ENCODE peak calls at places on chromosomes 3 and 15, in six cellular contexts. L, D, O, P, B and A are unnamed samples.

GRCh38 chr15:41935566-41936020 is 36.8 kb downstream of the EHD4 start:
- DNase-seq in L (no peak), D (no peak), O (no peak), P (no peak), B (no peak), A (no peak)

GRCh38 chr3:94176886-94177285 is 114.0 kb downstream of the NSUN3 start:
- DNase-seq in L (no peak), D (no peak), O (peak), P (no peak), B (peak), A (no peak)

GRCh38 chr3:170801597-170801996 is 68.4 kb downstream of the RPL22L1 start:
- DNase-seq in L (no peak), D (no peak), O (no peak), P (no peak), B (no peak), A (no peak)

GRCh38 chr3:184222521-184222920 is 6.9 kb upstream of the VWA5B2 start:
- DNase-seq in L (no peak), D (no peak), O (no peak), P (no peak), B (no peak), A (no peak)

GRCh38 chr3:126356373-126357298 is 572 bp downstream of the KLF15 start:
- DNase-seq in L (peak), D (no peak), O (peak), P (no peak), B (no peak), A (peak)

GRCh38 chr3:165820685-165821123 is 16.5 kb downstream of the BCHE start:
- DNase-seq in L (no peak), D (peak), O (no peak), P (no peak), B (no peak), A (no peak)

GRCh38 chr3:56693750-56694149 is 10.7 kb upstream of the TASOR start:
- DNase-seq in L (no peak), D (no peak), O (peak), P (no peak), B (no peak), A (no peak)

GRCh38 chr3:36730965-36731364 is 33.4 kb downstream of the DCLK3 start:
- DNase-seq in L (no peak), D (no peak), O (no peak), P (no peak), B (no peak), A (no peak)

GRCh38 chr15:89112341-89112971 is 24.2 kb downstream of the ABHD2 start:
- DNase-seq in L (no peak), D (peak), O (peak), P (no peak), B (peak), A (no peak)

GRCh38 chr3:152296990-152297389 is 28.3 kb downstream of the MBNL1 start:
- DNase-seq in L (no peak), D (peak), O (no peak), P (no peak), B (no peak), A (no peak)

GRCh38 chr3:195352895-195353488 is 82.0 kb upstream of the XXYLT1 start:
- DNase-seq in L (no peak), D (peak), O (no peak), P (no peak), B (peak), A (no peak)

GRCh38 chr3:161284989-161285388 is 63.9 kb downstream of the NMD3 start:
- DNase-seq in L (no peak), D (no peak), O (no peak), P (no peak), B (peak), A (no peak)

GRCh38 chr15:92645051-92645631 is 10.4 kb downstream of the FAM174B start:
- DNase-seq in L (no peak), D (peak), O (no peak), P (no peak), B (no peak), A (no peak)

GRCh38 chr3:179179979-179180758 is 32.0 kb downstream of the PIK3CA start:
- DNase-seq in L (no peak), D (peak), O (no peak), P (no peak), B (peak), A (no peak)

GRCh38 chr3:195271116-195271858 is at the start of gene XXYLT1:
- DNase-seq in L (peak), D (peak), O (peak), P (peak), B (peak), A (peak)

GRCh38 chr3:43919067-43919466 is 228.3 kb downstream of the ABHD5 start:
- DNase-seq in L (no peak), D (peak), O (peak), P (no peak), B (no peak), A (no peak)

GRCh38 chr15:20280933-20281463 is 260.6 kb downstream of the GOLGA6L6 start:
- DNase-seq in L (no peak), D (no peak), O (no peak), P (no peak), B (no peak), A (no peak)

GRCh38 chr3:125957674-125958510 is 11.1 kb upstream of the ROPN1B start:
- DNase-seq in L (no peak), D (no peak), O (no peak), P (no peak), B (no peak), A (peak)

GRCh38 chr15:25251700-25252390 is 187.0 kb downstream of the UBE3A start:
- DNase-seq in L (no peak), D (no peak), O (peak), P (no peak), B (no peak), A (no peak)

GRCh38 chr15:45456212-45457106 is 66.1 kb downstream of the SLC30A4 start:
- DNase-seq in L (peak), D (peak), O (peak), P (peak), B (peak), A (peak)

GRCh38 chr3:177711637-177712036 is 514.4 kb upstream of the TBL1XR1 start:
- DNase-seq in L (no peak), D (no peak), O (no peak), P (no peak), B (no peak), A (peak)

GRCh38 chr3:35078780-35079179 is 560.5 kb upstream of the ARPP21 start:
- DNase-seq in L (no peak), D (no peak), O (no peak), P (no peak), B (no peak), A (no peak)

GRCh38 chr3:46372492-46373359 is 2.0 kb downstream of the CCR5 start:
- DNase-seq in L (peak), D (peak), O (no peak), P (no peak), B (peak), A (no peak)